ENCODE peak calls at places on chromosomes 7 and 10, in five cellular contexts. V is WERI-Rb-1; A is breast epithelium; J is CD8-positive, alpha-beta T cell; M is astrocyte of the spinal cord. O is an unnamed sample.

GRCh38 chr7:131254211-131254610 is 73.5 kb upstream of the MKLN1 start:
- DNase-seq in V (no peak), A (no peak), J (no peak), M (peak; percentile 24), O (no peak)

GRCh38 chr7:87702326-87702725 is 74.1 kb downstream of the RUNDC3B start:
- DNase-seq in V (no peak), A (no peak), J (no peak), M (peak; percentile 19), O (no peak)

GRCh38 chr10:22554481-22555182 is 159.7 kb downstream of the PIP4K2A start:
- DNase-seq in V (no peak), A (peak; percentile 69), J (no peak), M (peak; percentile 91), O (peak; percentile 15)

GRCh38 chr10:63641799-63642198 is 120.6 kb downstream of the REEP3 start:
- DNase-seq in V (no peak), A (no peak), J (no peak), M (no peak), O (no peak)

GRCh38 chr10:3471497-3471896 is 298.9 kb upstream of the PITRM1 start:
- DNase-seq in V (no peak), A (no peak), J (no peak), M (no peak), O (no peak)

GRCh38 chr7:88789480-88790064 is 6.0 kb downstream of the TEX47 start:
- DNase-seq in V (no peak), A (no peak), J (no peak), M (peak; percentile 26), O (no peak)

GRCh38 chr10:5811387-5811821 is 1.8 kb downstream of the GDI2 start:
- DNase-seq in V (no peak), A (no peak), J (no peak), M (peak; percentile 64), O (no peak)

GRCh38 chr7:80411621-80412020 is 100.2 kb downstream of the GNAT3 start:
- DNase-seq in V (no peak), A (no peak), J (no peak), M (no peak), O (no peak)

GRCh38 chr7:97418312-97418711 is 300.8 kb downstream of the SDHAF3 start:
- DNase-seq in V (no peak), A (no peak), J (no peak), M (no peak), O (no peak)

GRCh38 chr7:101912711-101913110 is 95.3 kb downstream of the CUX1 start:
- DNase-seq in V (no peak), A (no peak), J (no peak), M (no peak), O (no peak)

GRCh38 chr10:59036311-59037017 is 140.0 kb upstream of the PHYHIPL start:
- DNase-seq in V (no peak), A (no peak), J (no peak), M (no peak), O (no peak)

GRCh38 chr10:127410030-127410429 is 139.1 kb upstream of the NPS start:
- DNase-seq in V (no peak), A (no peak), J (no peak), M (no peak), O (no peak)

GRCh38 chr10:95831076-95831475 is 75.1 kb downstream of the ENTPD1 start:
- DNase-seq in V (no peak), A (no peak), J (no peak), M (no peak), O (no peak)

GRCh38 chr7:126778101-126778500 is 474.6 kb downstream of the GRM8 start:
- DNase-seq in V (no peak), A (no peak), J (no peak), M (no peak), O (no peak)

GRCh38 chr7:107816053-107816566 is 13.1 kb upstream of the SLC26A3 start:
- DNase-seq in V (no peak), A (no peak), J (no peak), M (peak; percentile 10), O (no peak)

GRCh38 chr10:59622320-59622901 is 87.2 kb downstream of the SLC16A9 start:
- DNase-seq in V (peak; percentile 60), A (no peak), J (peak; percentile 23), M (peak; percentile 71), O (no peak)

GRCh38 chr10:61284222-61284890 is 168.8 kb downstream of the TMEM26 start:
- DNase-seq in V (no peak), A (no peak), J (no peak), M (peak; percentile 75), O (no peak)

GRCh38 chr10:114367041-114367675 is 37.1 kb downstream of the AFAP1L2 start:
- DNase-seq in V (no peak), A (no peak), J (no peak), M (peak; percentile 89), O (no peak)

GRCh38 chr7:28192786-28193581 is 12.4 kb upstream of the JAZF1 start:
- DNase-seq in V (no peak), A (no peak), J (no peak), M (no peak), O (no peak)

GRCh38 chr7:114310344-114311118 is 104.1 kb upstream of the FOXP2 start:
- DNase-seq in V (no peak), A (no peak), J (no peak), M (no peak), O (no peak)

GRCh38 chr10:132907901-132908620 is 34.3 kb downstream of the CFAP46 start:
- DNase-seq in V (no peak), A (peak; percentile 45), J (no peak), M (no peak), O (no peak)

GRCh38 chr10:116097239-116097751 is 175.7 kb downstream of the GFRA1 start:
- DNase-seq in V (peak; percentile 73), A (no peak), J (no peak), M (no peak), O (no peak)

GRCh38 chr7:102009628-102010027 is 192.2 kb downstream of the CUX1 start:
- DNase-seq in V (no peak), A (no peak), J (no peak), M (peak; percentile 8), O (no peak)

GRCh38 chr10:3248526-3249255 is 76.1 kb upstream of the PITRM1 start:
- DNase-seq in V (no peak), A (no peak), J (no peak), M (peak; percentile 95), O (no peak)

GRCh38 chr10:94232711-94233383 is 129.9 kb downstream of the NOC3L start:
- DNase-seq in V (no peak), A (no peak), J (no peak), M (no peak), O (no peak)

GRCh38 chr7:945147-945555 is 9.3 kb downstream of the ADAP1 start:
- DNase-seq in V (no peak), A (no peak), J (peak; percentile 15), M (no peak), O (no peak)
- H3K4me3 ChIP-seq in V (no peak overlapping the region), A (peak overlapping the region; percentile 57), J (no peak overlapping the region), M (no peak overlapping the region), O (no peak overlapping the region)

GRCh38 chr7:143013473-143013872 is 13.5 kb downstream of the OR9A2 start:
- DNase-seq in V (peak; percentile 80), A (no peak), J (no peak), M (no peak), O (no peak)
- H3K4me3 ChIP-seq in V (no peak overlapping the region), A (no peak overlapping the region), J (no peak overlapping the region), M (no peak overlapping the region), O (no peak overlapping the region)

GRCh38 chr7:5703572-5704533 is 77.6 kb downstream of the RNF216 start:
- DNase-seq in V (no peak), A (no peak), J (no peak), M (no peak), O (no peak)
- H3K4me3 ChIP-seq in V (no peak overlapping the region), A (no peak overlapping the region), J (no peak overlapping the region), M (no peak overlapping the region), O (peak overlapping the region; percentile 11)

DNA sequence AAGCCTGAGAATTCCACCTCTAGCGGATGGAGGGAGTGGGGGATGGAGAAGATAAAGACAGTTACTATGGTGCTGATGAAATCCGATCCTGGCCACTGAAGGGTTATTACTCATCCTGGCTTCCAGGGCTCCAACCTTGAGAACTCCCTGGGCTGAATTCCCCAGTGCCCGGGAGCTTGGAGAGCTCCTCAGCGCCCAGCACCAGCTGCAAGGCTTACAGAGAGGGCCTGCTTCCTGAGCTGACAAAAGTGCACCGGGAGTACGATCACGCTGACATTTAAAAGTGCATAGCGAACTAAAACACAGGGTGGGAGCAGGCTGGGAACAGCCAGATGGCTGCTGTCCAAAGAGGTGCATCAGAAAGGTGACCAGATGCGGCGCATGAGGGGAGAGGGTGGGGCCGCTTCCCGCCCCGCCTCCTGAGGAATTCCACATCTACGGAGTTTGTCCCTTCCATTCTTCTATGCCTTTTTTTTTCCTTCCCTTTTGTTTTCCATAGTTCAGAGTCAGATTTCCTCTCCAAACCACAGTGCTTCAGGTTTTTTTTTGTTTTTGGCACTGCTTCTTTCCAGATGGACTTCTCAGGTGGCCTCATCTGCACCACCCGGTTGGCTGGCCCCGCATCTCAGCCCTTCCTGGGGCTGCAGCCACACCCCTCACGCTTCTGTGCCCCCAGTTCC is 62.3 kb upstream of the MKRN1 start:
- DNase-seq in V (peak; percentile 79), A (no peak), J (no peak), M (peak; percentile 93), O (no peak)
- H3K4me3 ChIP-seq in V (peak overlapping the region; percentile 13), A (peak overlapping the region; percentile 48), J (no peak overlapping the region), M (no peak overlapping the region), O (no peak overlapping the region)

GRCh38 chr7:138563808-138564207 is 103.7 kb downstream of the TRIM24 start:
- DNase-seq in V (no peak), A (no peak), J (no peak), M (no peak), O (no peak)
- H3K4me3 ChIP-seq in V (no peak overlapping the region), A (peak overlapping the region; percentile 26), J (no peak overlapping the region), M (no peak overlapping the region), O (no peak overlapping the region)

DNA sequence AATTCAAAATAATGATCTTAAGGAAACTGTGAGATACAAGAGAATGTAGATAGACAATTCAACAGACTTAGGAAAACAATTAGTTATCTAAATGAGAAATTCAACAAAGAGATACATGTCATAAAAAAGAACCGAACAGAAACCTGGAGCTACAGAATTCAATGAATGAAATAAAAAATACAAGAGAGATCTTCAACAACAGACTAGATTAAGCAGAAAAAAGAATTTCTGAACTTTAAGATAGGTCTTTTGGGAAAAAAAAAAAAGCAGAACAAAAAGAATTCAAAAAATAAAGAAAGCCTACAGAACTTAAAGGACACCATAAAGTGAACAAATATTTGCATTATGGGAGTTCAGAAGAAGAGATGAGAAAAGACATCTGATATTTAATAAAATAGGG is 129.1 kb upstream of the FOXK1 start:
- DNase-seq in V (no peak), A (no peak), J (no peak), M (no peak), O (no peak)
- H3K4me3 ChIP-seq in V (no peak overlapping the region), A (no peak overlapping the region), J (no peak overlapping the region), M (no peak overlapping the region), O (no peak overlapping the region)

DNA sequence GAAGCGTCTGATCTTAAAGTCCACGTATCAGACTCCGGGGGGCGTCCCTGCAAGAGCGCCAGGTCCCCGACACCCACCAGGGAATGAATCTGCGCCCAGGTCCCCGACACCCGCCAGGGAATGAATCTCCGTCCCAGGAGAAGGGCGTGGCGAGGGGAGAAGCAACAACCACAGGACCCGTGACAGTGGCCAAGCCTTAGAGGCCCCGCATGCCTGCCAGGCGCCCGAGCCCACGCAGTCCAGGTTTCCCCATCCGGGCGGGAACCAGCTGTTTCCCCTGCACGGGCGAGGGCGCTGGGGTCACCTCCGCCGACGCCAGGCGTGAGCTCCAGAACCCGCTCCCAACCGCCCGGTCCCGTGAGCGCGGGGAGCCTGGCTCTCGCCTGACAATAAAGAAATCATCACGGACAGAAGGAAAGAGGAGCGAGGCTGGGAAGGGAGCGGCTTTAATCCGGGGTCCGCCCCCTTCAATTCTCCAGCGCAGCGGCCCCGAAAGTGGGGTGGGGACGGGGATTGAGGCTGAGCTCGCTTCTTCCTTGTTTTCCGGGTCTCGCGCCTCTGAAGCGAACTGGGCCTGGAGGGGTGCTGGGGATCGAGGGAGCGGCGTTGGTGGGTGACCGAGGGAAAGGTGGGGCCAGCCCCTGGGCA is 29.0 kb upstream of the BMS1 start:
- DNase-seq in V (no peak), A (no peak), J (no peak), M (no peak), O (no peak)
- H3K4me3 ChIP-seq in V (peak overlapping the region; percentile 54), A (peak overlapping the region; percentile 83), J (peak overlapping the region; percentile 71), M (peak overlapping the region; percentile 35), O (peak overlapping the region; percentile 83)

O was measured in thoracic aorta.